ENCODE peak calls at places on chromosomes 3 and 15, in ten cellular contexts. One of them, this sample, is unnamed.

GRCh38 chr15:39172380-39173281 is 408.2 kb upstream of the THBS1 start:
- DNase-seq in GM04504: no peak
- DNase-seq in aorta: no peak
- DNase-seq in nephron progenitor cell: no peak
- DNase-seq in transverse colon: no peak
- DNase-seq in psoas muscle: no peak
- DNase-seq in CD4-positive, alpha-beta T cell: no peak
- DNase-seq in skeletal muscle cell: peak
- DNase-seq in T-helper 1 cell: no peak
- DNase-seq in sigmoid colon: peak
- DNase-seq in this sample: no peak

GRCh38 chr3:123412811-123413588 is 35.9 kb downstream of the ADCY5 start:
- DNase-seq in aorta: peak
- DNase-seq in nephron progenitor cell: peak
- DNase-seq in psoas muscle: peak
- DNase-seq in transverse colon: no peak
- DNase-seq in GM04504: no peak
- DNase-seq in CD4-positive, alpha-beta T cell: no peak
- DNase-seq in skeletal muscle cell: no peak
- DNase-seq in T-helper 1 cell: no peak
- DNase-seq in sigmoid colon: peak
- DNase-seq in this sample: peak

GRCh38 chr3:109545746-109546145 is 208.4 kb upstream of the DPPA4 start:
- DNase-seq in sigmoid colon: no peak
- DNase-seq in psoas muscle: no peak
- DNase-seq in CD4-positive, alpha-beta T cell: no peak
- DNase-seq in transverse colon: no peak
- DNase-seq in aorta: no peak
- DNase-seq in T-helper 1 cell: no peak
- DNase-seq in GM04504: no peak
- DNase-seq in skeletal muscle cell: no peak
- DNase-seq in nephron progenitor cell: no peak
- DNase-seq in this sample: no peak

GRCh38 chr3:104819333-104819732 is 547.4 kb upstream of the ALCAM start:
- DNase-seq in psoas muscle: no peak
- DNase-seq in GM04504: no peak
- DNase-seq in T-helper 1 cell: no peak
- DNase-seq in transverse colon: no peak
- DNase-seq in skeletal muscle cell: no peak
- DNase-seq in CD4-positive, alpha-beta T cell: no peak
- DNase-seq in sigmoid colon: no peak
- DNase-seq in nephron progenitor cell: no peak
- DNase-seq in aorta: no peak
- DNase-seq in this sample: no peak

GRCh38 chr3:133292251-133292650 is 107.6 kb upstream of the BFSP2 start:
- DNase-seq in psoas muscle: no peak
- DNase-seq in skeletal muscle cell: no peak
- DNase-seq in sigmoid colon: no peak
- DNase-seq in T-helper 1 cell: no peak
- DNase-seq in transverse colon: no peak
- DNase-seq in nephron progenitor cell: no peak
- DNase-seq in CD4-positive, alpha-beta T cell: no peak
- DNase-seq in GM04504: no peak
- DNase-seq in aorta: no peak
- DNase-seq in this sample: no peak

GRCh38 chr3:195401959-195402358 is 40.9 kb downstream of the ACAP2 start:
- DNase-seq in psoas muscle: no peak
- DNase-seq in transverse colon: no peak
- DNase-seq in sigmoid colon: no peak
- DNase-seq in aorta: no peak
- DNase-seq in CD4-positive, alpha-beta T cell: no peak
- DNase-seq in T-helper 1 cell: no peak
- DNase-seq in skeletal muscle cell: no peak
- DNase-seq in nephron progenitor cell: no peak
- DNase-seq in GM04504: no peak
- DNase-seq in this sample: no peak

GRCh38 chr3:141458937-141459510 is 27.8 kb upstream of the RASA2 start:
- DNase-seq in CD4-positive, alpha-beta T cell: no peak
- DNase-seq in transverse colon: no peak
- DNase-seq in aorta: no peak
- DNase-seq in psoas muscle: no peak
- DNase-seq in nephron progenitor cell: no peak
- DNase-seq in T-helper 1 cell: no peak
- DNase-seq in skeletal muscle cell: no peak
- DNase-seq in sigmoid colon: no peak
- DNase-seq in GM04504: no peak
- DNase-seq in this sample: no peak

GRCh38 chr15:69469467-69470191 is 17.0 kb downstream of the RPLP1 start:
- DNase-seq in nephron progenitor cell: no peak
- DNase-seq in CD4-positive, alpha-beta T cell: no peak
- DNase-seq in skeletal muscle cell: no peak
- DNase-seq in transverse colon: no peak
- DNase-seq in T-helper 1 cell: no peak
- DNase-seq in psoas muscle: no peak
- DNase-seq in GM04504: no peak
- DNase-seq in aorta: no peak
- DNase-seq in sigmoid colon: no peak
- DNase-seq in this sample: no peak

GRCh38 chr15:87686308-87686707 is 570.2 kb downstream of the NTRK3 start:
- DNase-seq in skeletal muscle cell: no peak
- DNase-seq in GM04504: no peak
- DNase-seq in aorta: no peak
- DNase-seq in CD4-positive, alpha-beta T cell: no peak
- DNase-seq in T-helper 1 cell: no peak
- DNase-seq in sigmoid colon: no peak
- DNase-seq in nephron progenitor cell: no peak
- DNase-seq in transverse colon: no peak
- DNase-seq in psoas muscle: no peak
- DNase-seq in this sample: no peak

GRCh38 chr15:39411102-39411989 is 169.5 kb upstream of the THBS1 start:
- DNase-seq in transverse colon: no peak
- DNase-seq in skeletal muscle cell: no peak
- DNase-seq in nephron progenitor cell: no peak
- DNase-seq in aorta: no peak
- DNase-seq in T-helper 1 cell: no peak
- DNase-seq in GM04504: no peak
- DNase-seq in sigmoid colon: no peak
- DNase-seq in CD4-positive, alpha-beta T cell: no peak
- DNase-seq in psoas muscle: no peak
- DNase-seq in this sample: no peak

GRCh38 chr3:128404276-128405062 is 62.2 kb downstream of the DNAJB8 start:
- DNase-seq in CD4-positive, alpha-beta T cell: no peak
- DNase-seq in transverse colon: no peak
- DNase-seq in psoas muscle: no peak
- DNase-seq in aorta: no peak
- DNase-seq in skeletal muscle cell: no peak
- DNase-seq in nephron progenitor cell: no peak
- DNase-seq in T-helper 1 cell: no peak
- DNase-seq in sigmoid colon: no peak
- DNase-seq in GM04504: no peak
- DNase-seq in this sample: no peak

GRCh38 chr3:120560304-120561250 is 35.6 kb upstream of the NDUFB4 start:
- DNase-seq in aorta: no peak
- DNase-seq in T-helper 1 cell: no peak
- DNase-seq in sigmoid colon: no peak
- DNase-seq in psoas muscle: no peak
- DNase-seq in CD4-positive, alpha-beta T cell: no peak
- DNase-seq in GM04504: no peak
- DNase-seq in transverse colon: no peak
- DNase-seq in skeletal muscle cell: no peak
- DNase-seq in nephron progenitor cell: no peak
- DNase-seq in this sample: no peak

GRCh38 chr15:69997701-69998273 is 99.9 kb downstream of the TLE3 start:
- DNase-seq in sigmoid colon: no peak
- DNase-seq in transverse colon: peak
- DNase-seq in CD4-positive, alpha-beta T cell: no peak
- DNase-seq in aorta: peak
- DNase-seq in skeletal muscle cell: no peak
- DNase-seq in nephron progenitor cell: no peak
- DNase-seq in T-helper 1 cell: no peak
- DNase-seq in psoas muscle: peak
- DNase-seq in GM04504: no peak
- DNase-seq in this sample: peak

GRCh38 chr15:91936182-91936775 is 82.8 kb downstream of the SLCO3A1 start:
- DNase-seq in nephron progenitor cell: no peak
- DNase-seq in transverse colon: no peak
- DNase-seq in aorta: no peak
- DNase-seq in T-helper 1 cell: no peak
- DNase-seq in skeletal muscle cell: no peak
- DNase-seq in GM04504: no peak
- DNase-seq in sigmoid colon: no peak
- DNase-seq in psoas muscle: no peak
- DNase-seq in CD4-positive, alpha-beta T cell: no peak
- DNase-seq in this sample: no peak

GRCh38 chr3:142964150-142964498 is 650 bp upstream of the PAQR9 start:
- DNase-seq in T-helper 1 cell: no peak
- DNase-seq in nephron progenitor cell: no peak
- DNase-seq in psoas muscle: no peak
- DNase-seq in sigmoid colon: no peak
- DNase-seq in transverse colon: no peak
- DNase-seq in CD4-positive, alpha-beta T cell: no peak
- DNase-seq in skeletal muscle cell: no peak
- DNase-seq in aorta: no peak
- DNase-seq in GM04504: no peak
- DNase-seq in this sample: no peak

GRCh38 chr3:48135773-48136495 is 52.3 kb downstream of the CDC25A start:
- DNase-seq in psoas muscle: no peak
- DNase-seq in skeletal muscle cell: no peak
- DNase-seq in T-helper 1 cell: no peak
- DNase-seq in GM04504: no peak
- DNase-seq in transverse colon: no peak
- DNase-seq in nephron progenitor cell: no peak
- DNase-seq in sigmoid colon: no peak
- DNase-seq in CD4-positive, alpha-beta T cell: no peak
- DNase-seq in aorta: no peak
- DNase-seq in this sample: no peak

GRCh38 chr3:156750191-156750873 is 75.8 kb upstream of the LEKR1 start:
- DNase-seq in aorta: no peak
- DNase-seq in transverse colon: no peak
- DNase-seq in psoas muscle: no peak
- DNase-seq in GM04504: peak
- DNase-seq in skeletal muscle cell: no peak
- DNase-seq in T-helper 1 cell: no peak
- DNase-seq in nephron progenitor cell: peak
- DNase-seq in CD4-positive, alpha-beta T cell: no peak
- DNase-seq in sigmoid colon: no peak
- DNase-seq in this sample: no peak

GRCh38 chr3:116059421-116060096 is 385.7 kb downstream of the LSAMP start:
- DNase-seq in psoas muscle: no peak
- DNase-seq in transverse colon: no peak
- DNase-seq in CD4-positive, alpha-beta T cell: no peak
- DNase-seq in T-helper 1 cell: no peak
- DNase-seq in sigmoid colon: no peak
- DNase-seq in nephron progenitor cell: no peak
- DNase-seq in skeletal muscle cell: peak
- DNase-seq in aorta: no peak
- DNase-seq in GM04504: peak
- DNase-seq in this sample: no peak

GRCh38 chr15:22980189-22981136 is at the start of gene CYFIP1:
- DNase-seq in T-helper 1 cell: no peak
- DNase-seq in skeletal muscle cell: peak
- DNase-seq in nephron progenitor cell: peak
- DNase-seq in transverse colon: peak
- DNase-seq in psoas muscle: peak
- DNase-seq in GM04504: peak
- DNase-seq in sigmoid colon: peak
- DNase-seq in CD4-positive, alpha-beta T cell: no peak
- DNase-seq in aorta: peak
- DNase-seq in this sample: peak

GRCh38 chr15:60620707-60621106 is 141.8 kb upstream of the ICE2 start:
- DNase-seq in skeletal muscle cell: no peak
- DNase-seq in nephron progenitor cell: peak
- DNase-seq in T-helper 1 cell: no peak
- DNase-seq in psoas muscle: peak
- DNase-seq in CD4-positive, alpha-beta T cell: no peak
- DNase-seq in sigmoid colon: peak
- DNase-seq in aorta: peak
- DNase-seq in transverse colon: peak
- DNase-seq in GM04504: no peak
- DNase-seq in this sample: no peak

GRCh38 chr15:79003301-79003700 is 58.5 kb upstream of the CTSH start:
- DNase-seq in GM04504: no peak
- DNase-seq in CD4-positive, alpha-beta T cell: no peak
- DNase-seq in psoas muscle: peak
- DNase-seq in sigmoid colon: no peak
- DNase-seq in aorta: peak
- DNase-seq in transverse colon: no peak
- DNase-seq in T-helper 1 cell: no peak
- DNase-seq in nephron progenitor cell: no peak
- DNase-seq in skeletal muscle cell: no peak
- DNase-seq in this sample: no peak

GRCh38 chr15:62782100-62782791 is 260.3 kb upstream of the TPM1 start:
- DNase-seq in aorta: peak
- DNase-seq in CD4-positive, alpha-beta T cell: no peak
- DNase-seq in transverse colon: peak
- DNase-seq in GM04504: peak
- DNase-seq in T-helper 1 cell: no peak
- DNase-seq in nephron progenitor cell: peak
- DNase-seq in psoas muscle: peak
- DNase-seq in skeletal muscle cell: peak
- DNase-seq in sigmoid colon: peak
- DNase-seq in this sample: no peak

GRCh38 chr3:131360191-131360590 is 21.4 kb upstream of the NUDT16 start:
- DNase-seq in aorta: no peak
- DNase-seq in sigmoid colon: no peak
- DNase-seq in transverse colon: no peak
- DNase-seq in GM04504: no peak
- DNase-seq in nephron progenitor cell: no peak
- DNase-seq in skeletal muscle cell: no peak
- DNase-seq in T-helper 1 cell: no peak
- DNase-seq in CD4-positive, alpha-beta T cell: no peak
- DNase-seq in psoas muscle: no peak
- DNase-seq in this sample: no peak

GRCh38 chr15:100628746-100629145 is 26.4 kb downstream of the ASB7 start:
- DNase-seq in psoas muscle: no peak
- DNase-seq in sigmoid colon: no peak
- DNase-seq in nephron progenitor cell: no peak
- DNase-seq in transverse colon: no peak
- DNase-seq in CD4-positive, alpha-beta T cell: no peak
- DNase-seq in T-helper 1 cell: no peak
- DNase-seq in aorta: no peak
- DNase-seq in skeletal muscle cell: no peak
- DNase-seq in GM04504: peak
- DNase-seq in this sample: no peak

GRCh38 chr3:127747751-127748521 is 74.4 kb downstream of the MGLL start:
- DNase-seq in psoas muscle: peak
- DNase-seq in GM04504: peak
- DNase-seq in transverse colon: peak
- DNase-seq in nephron progenitor cell: no peak
- DNase-seq in T-helper 1 cell: no peak
- DNase-seq in CD4-positive, alpha-beta T cell: no peak
- DNase-seq in sigmoid colon: peak
- DNase-seq in aorta: peak
- DNase-seq in skeletal muscle cell: peak
- DNase-seq in this sample: peak

GRCh38 chr3:45553469-45553974 is 41.0 kb upstream of the LIMD1 start:
- DNase-seq in aorta: peak
- DNase-seq in skeletal muscle cell: no peak
- DNase-seq in T-helper 1 cell: no peak
- DNase-seq in transverse colon: peak
- DNase-seq in CD4-positive, alpha-beta T cell: no peak
- DNase-seq in GM04504: no peak
- DNase-seq in psoas muscle: peak
- DNase-seq in sigmoid colon: peak
- DNase-seq in nephron progenitor cell: no peak
- DNase-seq in this sample: no peak

GRCh38 chr15:101348643-101349496 is 53.8 kb upstream of the SNRPA1 start:
- DNase-seq in skeletal muscle cell: no peak
- DNase-seq in T-helper 1 cell: no peak
- DNase-seq in GM04504: no peak
- DNase-seq in transverse colon: peak
- DNase-seq in aorta: no peak
- DNase-seq in psoas muscle: no peak
- DNase-seq in CD4-positive, alpha-beta T cell: no peak
- DNase-seq in nephron progenitor cell: no peak
- DNase-seq in sigmoid colon: no peak
- DNase-seq in this sample: no peak

GRCh38 chr3:160557571-160557970 is 7.8 kb downstream of the KPNA4 start:
- DNase-seq in sigmoid colon: no peak
- DNase-seq in nephron progenitor cell: no peak
- DNase-seq in GM04504: no peak
- DNase-seq in aorta: no peak
- DNase-seq in CD4-positive, alpha-beta T cell: no peak
- DNase-seq in transverse colon: no peak
- DNase-seq in psoas muscle: no peak
- DNase-seq in skeletal muscle cell: no peak
- DNase-seq in T-helper 1 cell: no peak
- DNase-seq in this sample: no peak

This sample was measured in spleen.